ENCODE peak calls at places on chromosomes 1 and 21, in five cellular contexts. W is activated T-cell treated with anti-CD3 and anti-CD28 coated beads, Interleukin-2, amount 50 U/mL, for 48 hours; E is iris pigment epithelial cell; A is GM04504; L is stimulated activated CD4-positive, alpha-beta T cell treated with anti-CD3 and anti-CD28 coated beads, Interleukin-12 subunit alpha, Interleukin-12 subunit beta, amount 100 ng/mL, for 24 hours. N is an unnamed sample.
A peak's percentile ranks its signal among the peaks of the same experiment; 100 is the strongest.

GRCh38 chr1:159008744-159009188 is 941 bp upstream of the IFI16 start:
- DNase-seq in W (peak; percentile 68), E (peak; percentile 60), A (no peak), L (no peak), N (peak; percentile 44)

GRCh38 chr1:44798481-44799365 is 1.5 kb upstream of the PLK3 start:
- DNase-seq in W (no peak), E (no peak), A (no peak), L (no peak), N (no peak)

GRCh38 chr1:104765115-104765514 is 1015.4 kb downstream of the AMY1C start:
- DNase-seq in W (no peak), E (peak; percentile 0), A (no peak), L (no peak), N (peak; percentile 26)

GRCh38 chr1:114009393-114009792 is 30.1 kb downstream of the OLFML3 start:
- DNase-seq in W (no peak), E (peak; percentile 77), A (no peak), L (no peak), N (peak; percentile 59)

GRCh38 chr1:61434276-61434675 is 290.7 kb downstream of the TM2D1 start:
- DNase-seq in W (no peak), E (peak; percentile 78), A (no peak), L (no peak), N (no peak)

GRCh38 chr21:38542263-38542662 is 44.0 kb upstream of the ERG start:
- DNase-seq in W (no peak), E (no peak), A (no peak), L (no peak), N (no peak)

GRCh38 chr1:111696330-111696729 is 42.9 kb downstream of the INKA2 start:
- DNase-seq in W (no peak), E (no peak), A (no peak), L (no peak), N (no peak)

GRCh38 chr1:167136191-167136614 is 42.3 kb downstream of the STYXL2 start:
- DNase-seq in W (no peak), E (peak; percentile 79), A (no peak), L (no peak), N (peak; percentile 71)

GRCh38 chr21:22758478-22758877 is 1760.3 kb downstream of the NCAM2 start:
- DNase-seq in W (no peak), E (peak; percentile 9), A (no peak), L (no peak), N (no peak)

GRCh38 chr1:177936016-177936415 is 33.8 kb downstream of the SEC16B start:
- DNase-seq in W (no peak), E (no peak), A (no peak), L (no peak), N (no peak)

GRCh38 chr1:185215911-185216310 is 58.9 kb downstream of the SWT1 start:
- DNase-seq in W (no peak), E (peak; percentile 54), A (no peak), L (no peak), N (peak; percentile 17)

GRCh38 chr1:55962472-55962871 is 616.9 kb downstream of the PLPP3 start:
- DNase-seq in W (no peak), E (no peak), A (no peak), L (no peak), N (no peak)

GRCh38 chr1:92567211-92567868 is 80.6 kb upstream of the GFI1 start:
- DNase-seq in W (no peak), E (peak; percentile 85), A (no peak), L (no peak), N (peak; percentile 83)

GRCh38 chr1:206505702-206506375 is 1.5 kb upstream of the RASSF5 start:
- DNase-seq in W (peak; percentile 34), E (peak; percentile 67), A (no peak), L (no peak), N (peak; percentile 58)

GRCh38 chr1:94120591-94120901 is 402 bp downstream of the ABCA4 start:
- DNase-seq in W (no peak), E (no peak), A (no peak), L (no peak), N (no peak)

GRCh38 chr1:47804127-47804526 is 193.1 kb downstream of the TRABD2B start:
- DNase-seq in W (no peak), E (no peak), A (no peak), L (no peak), N (no peak)

GRCh38 chr1:64539808-64540207 is 69.9 kb downstream of the CACHD1 start:
- DNase-seq in W (no peak), E (peak; percentile 84), A (no peak), L (no peak), N (peak; percentile 88)

GRCh38 chr1:16921391-16922185 is at the start of gene CROCC:
- DNase-seq in W (peak; percentile 73), E (peak; percentile 52), A (no peak), L (no peak), N (peak; percentile 58)

GRCh38 chr1:11913291-11913690 is 12.9 kb downstream of the KIAA2013 start:
- DNase-seq in W (no peak), E (no peak), A (no peak), L (no peak), N (no peak)

GRCh38 chr21:37459575-37459974 is 93.0 kb downstream of the DYRK1A start:
- DNase-seq in W (no peak), E (peak; percentile 72), A (no peak), L (no peak), N (peak; percentile 38)

GRCh38 chr1:175034775-175035174 is 11.6 kb upstream of the MRPS14 start:
- DNase-seq in W (no peak), E (no peak), A (no peak), L (no peak), N (no peak)

GRCh38 chr1:172254521-172255222 is 165.8 kb upstream of the C1orf105 start:
- DNase-seq in W (no peak), E (peak; percentile 94), A (no peak), L (no peak), N (peak; percentile 82)